ENCODE peak calls at places on chromosomes 4 and X, in six cellular contexts. V, Y, T, D, B and W are unnamed samples. For H3K4me1, the result is how much of the 10 kb centered on the place peaks cover.

GRCh38 chr4:8537041-8537461 is 43.1 kb upstream of the GPR78 start:
- DNase-seq in B (peak), D (peak), T (peak), Y (no peak), V (peak), W (no peak)

GRCh38 chr4:56764775-56765174 is 56.7 kb downstream of the SPINK2 start:
- DNase-seq in V (no peak), D (no peak), T (no peak), Y (no peak), B (peak), W (no peak)

GRCh38 chrX:110418220-110418856 is 59.7 kb downstream of the RTL9 start:
- DNase-seq in D (peak), Y (no peak), T (no peak), B (peak), V (peak), W (no peak)

GRCh38 chr4:10582059-10582686 is 102.4 kb downstream of the CLNK start:
- DNase-seq in V (peak), T (peak), B (peak), D (peak), Y (peak), W (no peak)

GRCh38 chr4:78937837-78938236 is 1.4 kb downstream of the PAQR3 start:
- DNase-seq in T (no peak), Y (no peak), V (no peak), D (no peak), B (peak), W (no peak)

GRCh38 chrX:154317391-154318000 is 21.9 kb downstream of the TKTL1 start:
- DNase-seq in V (peak), T (no peak), B (peak), D (no peak), Y (no peak), W (no peak)

GRCh38 chr4:186829740-186830449 is 106.2 kb upstream of the FAT1 start:
- DNase-seq in D (no peak), Y (no peak), T (no peak), V (no peak), B (peak), W (no peak)

GRCh38 chrX:23332888-23333821 is 1.5 kb upstream of the PTCHD1 start:
- DNase-seq in Y (no peak), V (no peak), D (no peak), T (peak), B (no peak), W (no peak)

GRCh38 chr4:156779774-156780173 is 191.8 kb downstream of the PDGFC start:
- DNase-seq in Y (no peak), D (no peak), B (peak), T (no peak), V (no peak), W (no peak)

GRCh38 chr4:38449506-38450174 is 214.4 kb upstream of the KLF3 start:
- DNase-seq in D (no peak), B (peak), T (no peak), Y (no peak), V (no peak), W (no peak)

GRCh38 chr4:151717909-151718613 is 42.7 kb downstream of the GATB start:
- DNase-seq in Y (no peak), T (no peak), D (no peak), B (no peak), V (no peak), W (no peak)

GRCh38 chrX:41734530-41734929 is 10.5 kb downstream of the GPR82 start:
- DNase-seq in Y (no peak), D (no peak), B (peak), V (no peak), T (no peak), W (no peak)

GRCh38 chrX:29231800-29232199 is 644.6 kb downstream of the IL1RAPL1 start:
- DNase-seq in V (no peak), Y (no peak), D (no peak), T (no peak), B (peak), W (no peak)

GRCh38 chr4:22356996-22357596 is 158.8 kb downstream of the ADGRA3 start:
- DNase-seq in Y (no peak), V (no peak), B (peak), D (no peak), T (no peak), W (no peak)

GRCh38 chrX:17814059-17814458 is 47.0 kb downstream of the RAI2 start:
- DNase-seq in D (no peak), B (no peak), V (no peak), Y (no peak), T (no peak), W (no peak)

GRCh38 chr4:18844726-18845125 is 823.2 kb upstream of the LCORL start:
- DNase-seq in V (no peak), Y (no peak), B (peak), T (no peak), D (no peak), W (no peak)

GRCh38 chrX:69163936-69164741 is 1.1 kb downstream of the PJA1 start:
- DNase-seq in D (peak), T (peak), Y (peak), B (no peak), V (peak), W (no peak)

GRCh38 chrX:72306085-72306801 is 529 bp upstream of the CITED1 start:
- DNase-seq in T (no peak), Y (no peak), V (no peak), B (no peak), D (no peak), W (no peak)

GRCh38 chrX:131802836-131803626 is 220.1 kb upstream of the STK26 start:
- DNase-seq in T (peak), V (no peak), B (peak), D (peak), Y (peak), W (peak)

DNA sequence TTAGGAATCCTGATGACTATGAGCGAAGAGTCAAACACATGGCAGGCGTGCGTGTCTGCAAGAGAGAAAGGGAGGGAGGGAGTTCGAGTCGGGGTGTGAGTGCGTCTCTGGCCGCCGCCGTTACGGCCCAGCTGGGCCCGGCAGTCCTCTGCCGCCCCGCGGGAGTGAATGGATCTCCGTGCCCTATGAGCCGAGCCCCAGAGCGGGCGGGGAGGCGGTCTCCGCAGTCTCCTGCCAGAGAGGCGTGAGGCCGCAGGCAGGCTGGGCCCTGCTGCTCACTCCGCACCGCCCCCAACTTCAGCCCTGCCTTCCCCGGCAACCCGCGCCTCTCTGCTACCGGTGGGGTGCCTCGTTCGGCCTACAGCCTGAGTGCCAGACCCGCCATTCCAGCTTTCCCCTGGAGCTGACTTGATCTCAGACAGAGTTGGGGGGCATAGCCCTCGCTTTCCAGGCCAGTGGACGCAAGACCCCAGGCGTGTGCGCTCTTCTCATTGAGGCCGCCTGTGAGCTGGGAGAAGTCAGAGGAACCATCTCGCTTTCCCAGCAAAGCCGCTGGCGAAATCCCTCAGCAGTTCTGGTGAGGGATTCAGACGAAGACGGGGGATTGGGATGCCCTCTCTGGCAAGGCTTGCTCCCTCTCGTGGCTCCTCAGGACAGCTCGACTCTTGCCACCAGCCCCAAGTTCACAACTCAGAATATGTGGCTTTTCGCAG is 1.4 kb downstream of the SLC16A2 start:
- DNase-seq in T (peak), Y (peak), D (peak), V (no peak), B (peak), W (no peak)
- TF ChIP-seq POLR2A in T (no peak), Y (peak), D (no peak), V (no peak), B (peak), W (no peak)

DNA sequence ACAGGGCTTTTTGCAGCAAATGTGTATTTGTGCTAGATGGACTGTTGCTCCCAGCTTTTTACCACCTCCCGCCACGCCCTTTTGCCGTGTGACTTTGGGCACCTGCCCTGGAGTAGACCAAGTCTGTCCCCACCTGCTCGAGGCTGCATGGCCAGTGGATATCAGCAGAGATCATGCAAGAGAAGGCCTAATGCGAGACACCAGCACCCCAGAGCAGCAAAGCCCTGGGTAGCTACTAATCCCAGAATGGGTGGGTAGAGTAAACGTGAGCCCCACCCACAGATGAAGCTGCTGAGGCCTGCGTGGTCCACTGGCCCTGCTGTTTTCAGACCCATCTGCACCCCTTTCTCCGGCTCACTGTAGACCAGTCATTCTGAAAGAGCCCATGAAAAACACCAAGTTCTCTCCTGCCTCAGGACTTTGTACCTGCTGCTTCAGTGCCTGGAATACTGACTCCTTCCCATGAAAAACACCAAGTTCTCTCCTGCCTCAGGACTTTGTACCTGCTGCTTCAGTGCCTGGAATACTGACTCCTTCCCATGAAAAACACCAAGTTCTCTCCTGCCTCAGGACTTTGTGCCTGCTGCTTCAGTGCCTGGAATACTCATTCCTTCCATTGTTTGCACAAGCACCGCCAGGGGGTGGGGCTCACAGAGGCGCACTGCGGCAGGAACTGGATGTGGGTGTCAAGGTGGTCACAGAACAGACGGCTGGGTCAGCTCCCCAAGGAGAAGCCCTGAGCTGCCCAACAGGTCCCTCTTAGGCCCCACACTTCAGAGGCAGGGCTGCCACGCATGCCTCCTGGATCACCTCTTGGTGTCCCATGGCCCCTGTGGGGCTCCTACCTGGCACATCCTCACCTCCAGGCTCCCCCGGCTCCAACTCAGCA is 5.1 kb upstream of the TNIP2 start:
- DNase-seq in T (peak), V (no peak), Y (no peak), D (peak), B (no peak), W (no peak)
- H3K4me1 ChIP-seq in T (under half), V (under half), Y (under half), D (under half), B (under half), W (under half)

GRCh38 chr4:925171-925570 is 6.9 kb downstream of the GAK start:
- DNase-seq in Y (no peak), V (no peak), D (peak), T (no peak), B (no peak), W (no peak)
- H3K27ac ChIP-seq in Y (no peak), V (no peak), D (no peak), T (no peak), B (no peak), W (no peak)

GRCh38 chrX:30889147-30890125 is at the start of gene TAB3:
- DNase-seq in T (peak), V (peak), B (peak), D (peak), Y (peak), W (peak)
- TF ChIP-seq POLR2A in T (peak), V (peak), B (no peak), D (peak), Y (peak), W (peak)

DNA sequence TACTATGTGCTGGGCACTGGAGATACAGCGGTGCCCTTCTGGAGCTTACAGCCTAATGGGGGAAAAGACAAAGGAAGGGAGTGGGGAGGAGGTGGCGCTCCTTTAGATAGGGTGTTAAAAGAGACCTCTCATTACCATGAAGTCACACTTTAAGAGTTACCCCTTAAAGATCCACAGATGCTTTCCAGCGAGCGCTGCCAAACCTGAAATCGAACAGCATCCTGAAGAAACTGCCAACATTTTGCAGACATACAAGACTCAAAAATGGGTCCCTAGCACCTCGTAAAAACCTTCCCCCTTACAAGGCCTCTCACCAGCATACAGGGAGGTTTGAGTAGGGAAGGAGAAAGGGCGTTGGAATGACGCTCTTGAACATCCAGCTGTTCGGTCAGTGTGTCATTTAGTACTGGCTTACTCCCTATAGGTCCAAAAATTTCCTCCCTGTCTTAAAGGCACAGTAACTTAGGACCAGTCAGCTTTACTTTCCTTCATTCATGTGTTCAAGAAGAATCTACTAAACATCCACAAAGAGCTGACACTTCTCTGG is 45.3 kb upstream of the PGRMC1 start:
- DNase-seq in V (peak), B (peak), Y (peak), D (no peak), T (no peak), W (no peak)
- H3K4me1 ChIP-seq in V (under half), B (under half), Y (under half), D (under half), T (under half), W (under half)

GRCh38 chrX:152915541-152916241 is 17.8 kb downstream of the ZNF185 start:
- DNase-seq in V (no peak), T (no peak), Y (no peak), B (peak), D (no peak), W (no peak)
- H3K27ac ChIP-seq in V (no peak), T (no peak), Y (no peak), B (no peak), D (no peak), W (no peak)

DNA sequence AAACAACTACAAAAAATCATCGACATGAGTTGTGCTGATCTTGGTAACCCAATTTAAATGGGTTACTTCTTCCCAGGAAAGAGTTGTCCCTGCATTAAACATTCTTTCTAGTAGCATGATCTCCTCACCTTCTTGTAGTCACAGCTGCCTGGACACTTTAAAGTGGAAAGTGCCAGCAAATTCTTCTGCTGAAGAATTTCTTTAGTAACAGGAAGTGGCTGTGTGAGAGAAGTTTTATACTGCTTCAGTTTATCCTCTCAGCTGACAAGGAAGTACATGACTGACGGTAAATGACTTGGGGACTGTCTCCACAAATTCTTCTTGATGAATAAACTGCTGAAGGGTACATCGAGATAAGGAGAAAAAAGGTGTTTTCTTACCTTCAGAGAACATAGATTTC is 18.2 kb upstream of the TNIP3 start:
- DNase-seq in T (no peak), D (no peak), B (peak), Y (no peak), V (no peak), W (no peak)
- TF ChIP-seq POLR2A in T (no peak), D (peak), B (no peak), Y (no peak), V (no peak), W (no peak)